ENCODE peak calls at places on chromosomes 11 and 22, in seven cellular contexts. H is upper lobe of right lung, C is PC-3, B is lower lobe of right lung, W is thoracic aorta, P is A549, D is IMR-90. Z is an unnamed sample.

GRCh38 chr11:877565-877964 is 33.0 kb downstream of the CHID1 start:
- DNase-seq in P (no peak), W (no peak), H (no peak), C (no peak), D (no peak), B (no peak), Z (no peak)

GRCh38 chr22:30859714-30860095 is 108.9 kb downstream of the MORC2 start:
- DNase-seq in P (no peak), H (peak; percentile 52), W (no peak), D (no peak), B (no peak), C (no peak), Z (no peak)

GRCh38 chr22:46011627-46012181 is 34.7 kb upstream of the WNT7B start:
- DNase-seq in P (no peak), B (peak; percentile 37), H (peak; percentile 61), C (no peak), W (no peak), D (no peak), Z (no peak)

GRCh38 chr11:100810146-100810545 is 123.1 kb downstream of the ARHGAP42 start:
- DNase-seq in C (peak; percentile 76), D (peak; percentile 61), W (no peak), P (no peak), H (no peak), B (no peak), Z (peak; percentile 73)

GRCh38 chr11:117089685-117090084 is 8.5 kb downstream of the SIK3 start:
- DNase-seq in C (peak; percentile 92), P (no peak), B (no peak), H (no peak), W (no peak), D (no peak), Z (peak; percentile 98)

GRCh38 chr11:66220566-66220935 is 47.9 kb upstream of the RAB1B start:
- DNase-seq in H (peak; percentile 16), D (no peak), W (no peak), B (no peak), C (no peak), P (no peak), Z (no peak)

GRCh38 chr11:113106507-113106906 is 145.3 kb downstream of the NCAM1 start:
- DNase-seq in C (no peak), W (no peak), P (no peak), B (no peak), D (peak; percentile 5), H (no peak), Z (peak; percentile 16)

GRCh38 chr11:8252388-8252787 is 11.3 kb downstream of the LMO1 start:
- DNase-seq in C (peak; percentile 30), P (no peak), B (peak; percentile 14), W (no peak), D (no peak), H (peak; percentile 27), Z (no peak)

GRCh38 chr11:34451053-34451452 is 12.3 kb downstream of the CAT start:
- DNase-seq in W (no peak), D (no peak), P (no peak), B (no peak), H (no peak), C (no peak), Z (no peak)

GRCh38 chr11:108592591-108593213 is 866 bp downstream of the EXPH5 start:
- DNase-seq in P (no peak), B (peak; percentile 58), C (peak; percentile 44), W (peak; percentile 18), D (no peak), H (peak; percentile 80), Z (no peak)

GRCh38 chr11:6604081-6604626 is 580 bp downstream of the ILK start:
- DNase-seq in B (no peak), P (peak; percentile 47), W (no peak), H (no peak), D (peak; percentile 70), C (peak; percentile 37), Z (peak; percentile 24)

GRCh38 chr22:29311468-29312217 is 3.9 kb downstream of the RASL10A start:
- DNase-seq in D (no peak), P (no peak), B (peak; percentile 50), H (no peak), C (no peak), W (no peak), Z (no peak)

GRCh38 chr11:93532285-93532789 is 10.9 kb downstream of the SMCO4 start:
- DNase-seq in D (peak; percentile 25), H (no peak), C (no peak), W (no peak), P (no peak), B (no peak), Z (no peak)
- H3K27ac ChIP-seq in D (no peak overlapping the region), H (no peak overlapping the region), C (no peak overlapping the region), W (no peak overlapping the region), P (no peak overlapping the region), B (no peak overlapping the region), Z (no peak overlapping the region)

GRCh38 chr11:68545347-68545746 is 84.8 kb downstream of the PPP6R3 start:
- DNase-seq in B (no peak), W (no peak), C (no peak), H (no peak), D (no peak), P (no peak), Z (no peak)
- H3K4me1 ChIP-seq in B (peaks cover 41% of the 10 kb centered on the region), W (peaks cover 9% of the 10 kb centered on the region), C (peaks cover 33% of the 10 kb centered on the region), H (peaks cover 40% of the 10 kb centered on the region), D (peaks cover 11% of the 10 kb centered on the region), P (peaks cover 26% of the 10 kb centered on the region), Z (peaks cover 8% of the 10 kb centered on the region)

GRCh38 chr22:49701380-49702067 is 126.1 kb downstream of the BRD1 start:
- DNase-seq in D (no peak), B (no peak), W (no peak), P (no peak), H (no peak), C (peak; percentile 5), Z (no peak)
- TF ChIP-seq CTCF in D (no peak), B (peak; percentile 44), W (no peak), P (peak; percentile 34), H (peak; percentile 46), C (peak; percentile 67), Z (peak; percentile 45)

DNA sequence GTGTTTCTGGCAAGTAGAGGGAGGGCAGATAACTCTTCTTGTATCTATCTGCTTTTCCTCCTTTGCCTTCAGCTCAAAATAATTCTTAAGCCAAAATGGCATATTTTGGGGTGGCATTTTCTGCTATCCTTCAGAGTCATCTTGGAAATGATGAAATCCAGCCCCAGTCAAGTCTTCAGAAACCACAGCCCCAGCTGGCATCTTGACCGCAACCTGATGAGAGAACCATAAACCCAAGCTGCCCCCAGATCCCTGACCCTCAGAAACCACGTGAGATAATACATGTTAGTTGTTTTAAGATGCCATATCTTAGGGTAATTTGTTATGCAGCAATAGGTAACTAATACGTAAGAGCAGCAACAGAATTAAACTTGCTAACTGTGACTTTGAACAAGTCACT is 15.1 kb upstream of the PAMR1 start:
- DNase-seq in P (no peak), D (peak; percentile 45), B (no peak), H (no peak), W (no peak), C (no peak), Z (no peak)
- H3K27ac ChIP-seq in P (no peak overlapping the region), D (peak overlapping the region; percentile 84), B (no peak overlapping the region), H (no peak overlapping the region), W (no peak overlapping the region), C (no peak overlapping the region), Z (no peak overlapping the region)

Z was measured in foreskin keratinocyte.